ENCODE peak calls at places on chromosomes 12 and 14, in six cellular contexts. M, X, I, J, A and E are unnamed samples.

GRCh38 chr12:123743002-123743401 is 19.1 kb upstream of the DNAH10 start:
- DNase-seq in X (no peak), A (no peak), I (no peak), J (no peak), M (no peak), E (no peak)

GRCh38 chr14:102717211-102717610 is 60.0 kb upstream of the TRAF3 start:
- DNase-seq in A (no peak), I (no peak), X (no peak), J (no peak), M (no peak), E (no peak)

GRCh38 chr12:122182887-122183587 is at the start of gene LRRC43:
- DNase-seq in M (peak), X (no peak), A (no peak), I (peak), J (peak), E (peak)

GRCh38 chr12:69438539-69438938 is 31.6 kb upstream of the FRS2 start:
- DNase-seq in I (no peak), M (no peak), A (no peak), X (no peak), J (no peak), E (no peak)

GRCh38 chr12:77841467-77842054 is 10.9 kb downstream of the NAV3 start:
- DNase-seq in J (no peak), X (no peak), A (no peak), I (no peak), M (no peak), E (no peak)

GRCh38 chr14:38958589-38958988 is 144.4 kb downstream of the SEC23A start:
- DNase-seq in A (no peak), M (no peak), J (no peak), X (no peak), I (no peak), E (no peak)

GRCh38 chr14:52926994-52927393 is 23.9 kb downstream of the FERMT2 start:
- DNase-seq in M (peak), A (no peak), J (no peak), I (no peak), X (no peak), E (no peak)

GRCh38 chr14:21350539-21350938 is 33.3 kb downstream of the SUPT16H start:
- DNase-seq in J (no peak), X (no peak), A (no peak), M (peak), I (no peak), E (no peak)

GRCh38 chr12:15830538-15830937 is 41.4 kb upstream of the EPS8 start:
- DNase-seq in I (no peak), M (peak), A (no peak), J (no peak), X (no peak), E (no peak)

GRCh38 chr12:45034861-45035265 is 16.0 kb downstream of the DBX2 start:
- DNase-seq in M (peak), J (no peak), A (no peak), I (peak), X (no peak), E (no peak)

GRCh38 chr12:25041006-25041741 is 92.3 kb upstream of the BCAT1 start:
- DNase-seq in J (no peak), A (peak), I (no peak), X (no peak), M (no peak), E (no peak)

GRCh38 chr12:77686760-77687159 is 143.9 kb upstream of the NAV3 start:
- DNase-seq in A (no peak), M (peak), I (no peak), J (no peak), X (no peak), E (no peak)

GRCh38 chr14:97179573-97179972 is 382.4 kb downstream of the VRK1 start:
- DNase-seq in M (no peak), A (no peak), X (no peak), I (no peak), J (no peak), E (no peak)

GRCh38 chr12:92136021-92136735 is 9.5 kb downstream of the BTG1 start:
- DNase-seq in I (no peak), J (no peak), A (no peak), X (no peak), M (no peak), E (no peak)

GRCh38 chr12:52022841-52023181 is 16.1 kb downstream of the TAMALIN start:
- DNase-seq in M (no peak), I (no peak), J (peak), X (no peak), A (no peak), E (no peak)

GRCh38 chr12:46386360-46386867 is 13.8 kb upstream of the SLC38A2 start:
- DNase-seq in M (peak), A (no peak), I (no peak), J (no peak), X (no peak), E (no peak)

GRCh38 chr12:11672361-11672760 is 22.9 kb downstream of the ETV6 start:
- DNase-seq in M (no peak), A (no peak), J (no peak), I (no peak), X (no peak), E (no peak)

GRCh38 chr14:75634848-75635247 is 25.8 kb downstream of the ERG28 start:
- DNase-seq in M (no peak), I (no peak), X (no peak), J (no peak), A (no peak), E (no peak)

GRCh38 chr14:103456167-103456835 is 66.3 kb downstream of the CKB start:
- DNase-seq in A (no peak), J (no peak), I (no peak), X (no peak), M (no peak), E (no peak)

GRCh38 chr14:22386924-22387775 is 201.9 kb downstream of the DAD1 start:
- DNase-seq in J (peak), M (peak), X (peak), A (peak), I (peak), E (peak)

GRCh38 chr14:29197557-29197956 is 431.0 kb downstream of the FOXG1 start:
- DNase-seq in X (no peak), M (no peak), J (no peak), I (no peak), A (no peak), E (no peak)

GRCh38 chr12:20731274-20731673 is 36.1 kb downstream of the SLCO1C1 start:
- DNase-seq in J (no peak), I (no peak), X (no peak), M (no peak), A (no peak), E (no peak)

GRCh38 chr14:21997300-21997699 is 323.7 kb upstream of the OR4E1 start:
- DNase-seq in X (peak), J (peak), I (no peak), M (no peak), A (no peak), E (no peak)

GRCh38 chr14:32980887-32981501 is 42.3 kb downstream of the NPAS3 start:
- DNase-seq in M (no peak), J (no peak), I (no peak), A (no peak), X (peak), E (no peak)

GRCh38 chr12:93766802-93767523 is 89.8 kb downstream of the CRADD start:
- DNase-seq in I (no peak), J (no peak), M (peak), X (no peak), A (peak), E (peak)

GRCh38 chr14:91402278-91403068 is 15.1 kb downstream of the CCDC88C start:
- DNase-seq in X (no peak), M (no peak), I (no peak), A (no peak), J (no peak), E (no peak)

GRCh38 chr12:96206957-96207356 is 12.8 kb downstream of the ELK3 start:
- DNase-seq in X (no peak), I (no peak), A (no peak), M (no peak), J (no peak), E (no peak)

GRCh38 chr12:114001731-114002340 is 35.7 kb upstream of the RBM19 start:
- DNase-seq in I (no peak), M (no peak), A (no peak), J (no peak), X (no peak), E (no peak)

GRCh38 chr14:33567003-33567735 is 383.7 kb downstream of the EGLN3 start:
- DNase-seq in A (no peak), I (no peak), X (no peak), M (peak), J (no peak), E (no peak)

DNA sequence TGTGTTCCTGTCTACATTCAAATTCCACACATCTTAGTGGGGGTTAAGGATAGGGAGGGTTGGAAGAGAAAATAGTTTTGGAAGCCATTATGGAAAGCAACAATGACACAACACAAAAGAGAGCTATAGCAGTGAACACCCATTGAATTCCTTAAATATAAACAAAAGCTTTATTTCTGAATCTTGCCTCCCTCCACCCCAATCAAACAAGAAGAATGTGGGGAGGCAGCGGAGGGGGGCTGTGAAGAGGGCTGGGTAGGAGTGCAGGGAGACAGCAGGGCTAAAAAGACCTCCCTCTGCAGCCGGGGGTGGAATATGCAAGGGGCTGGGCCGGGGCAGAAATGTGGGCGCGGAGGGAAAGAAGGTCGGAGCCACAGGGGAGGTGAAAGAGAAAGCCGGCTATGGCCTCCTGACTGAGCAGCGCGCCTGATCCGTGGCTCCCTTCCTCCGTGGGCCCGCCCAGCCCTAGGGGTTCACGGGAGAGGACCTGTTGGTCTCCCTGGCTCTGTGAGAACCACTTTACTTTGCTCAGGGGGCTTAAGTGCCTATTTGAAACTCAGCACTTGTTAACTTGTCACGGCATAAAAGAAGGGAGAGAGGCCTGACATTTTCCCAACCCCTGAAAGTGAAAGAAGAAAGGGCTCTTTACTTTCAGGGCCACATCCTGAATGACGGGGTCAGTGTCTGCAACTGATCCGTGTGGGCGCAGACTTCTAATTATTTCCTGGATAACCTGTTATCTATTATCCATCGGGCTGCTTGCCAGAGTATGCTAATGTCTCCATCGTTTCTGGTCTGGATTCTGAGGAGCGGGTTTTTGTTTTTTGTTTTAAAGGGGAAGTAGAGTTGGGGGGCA is 127.3 kb upstream of the MAX start:
- DNase-seq in M (peak), A (peak), X (peak), J (peak), I (peak), E (no peak)
- TF ChIP-seq CTCF in M (no peak), A (no peak), X (no peak), J (no peak), I (no peak), E (no peak)

DNA sequence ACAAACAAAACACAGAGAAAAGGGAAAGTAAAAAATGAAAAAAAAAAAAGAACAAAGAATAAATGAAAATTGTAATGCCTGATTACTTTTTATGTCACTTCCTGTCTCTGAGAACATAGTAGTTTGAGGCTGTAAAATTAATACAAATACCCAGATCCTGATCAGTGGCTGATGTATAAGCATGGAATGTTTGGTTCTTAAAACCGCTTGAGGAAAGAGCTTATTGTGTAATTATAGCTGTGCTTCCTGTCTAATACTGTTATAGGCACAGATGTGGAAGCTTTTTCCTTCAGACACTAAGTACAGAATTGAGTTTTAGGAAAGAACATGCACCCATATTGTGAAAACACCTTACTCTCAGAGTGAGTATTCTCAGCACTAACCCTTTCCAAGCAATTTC is 86.9 kb downstream of the AVPR1A start:
- DNase-seq in A (no peak), J (no peak), X (no peak), M (peak), I (no peak), E (no peak)
- TF ChIP-seq CTCF in A (no peak), J (no peak), X (no peak), M (no peak), I (no peak), E (no peak)

GRCh38 chr12:49227701-49228100 is 37.2 kb upstream of the TUBA1C start:
- DNase-seq in X (no peak), I (no peak), M (no peak), J (no peak), A (no peak), E (no peak)

GRCh38 chr12:49223590-49224369 is 34.9 kb upstream of the TUBA1A start:
- DNase-seq in A (no peak), X (no peak), I (no peak), J (no peak), M (no peak), E (no peak)

GRCh38 chr12:49223122-49223521 is 34.2 kb upstream of the TUBA1A start:
- DNase-seq in I (no peak), M (no peak), J (no peak), X (no peak), A (no peak), E (no peak)

GRCh38 chr12:49228653-49229052 is 36.2 kb upstream of the TUBA1C start:
- DNase-seq in I (no peak), X (no peak), M (no peak), A (no peak), J (no peak), E (no peak)

DNA sequence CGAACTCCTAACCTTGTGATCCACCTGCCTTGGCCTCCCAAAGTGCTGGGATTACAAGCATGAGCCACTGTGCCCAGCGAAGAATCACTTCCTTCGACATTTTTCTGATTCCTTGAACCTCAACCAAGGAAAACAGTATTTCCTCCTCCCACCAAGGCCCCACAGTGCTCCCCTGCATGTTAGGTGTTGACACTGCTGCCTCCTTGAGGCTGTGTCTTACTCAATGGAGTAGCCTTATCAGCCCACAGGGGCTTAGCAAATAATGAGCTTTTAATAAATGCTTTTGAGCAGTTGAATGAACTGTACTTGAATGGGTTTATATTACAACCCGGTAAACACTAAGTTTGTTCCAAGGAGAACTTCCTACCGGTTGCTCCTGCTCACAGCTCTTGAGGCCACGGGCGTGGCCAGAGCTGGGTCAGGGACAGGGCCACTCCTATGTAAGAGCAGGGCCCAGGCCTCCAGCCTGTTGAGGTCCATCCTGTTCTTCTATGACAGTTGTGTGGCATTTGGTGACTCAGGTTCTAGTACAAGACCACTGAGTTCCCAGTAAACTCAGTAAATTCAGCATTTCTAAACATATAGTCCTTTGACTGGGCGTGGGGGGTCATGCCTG is 36.8 kb upstream of the TUBA1A start:
- DNase-seq in I (no peak), J (no peak), M (peak), A (no peak), X (no peak), E (no peak)
- TF ChIP-seq CTCF in I (no peak), J (no peak), M (no peak), A (no peak), X (no peak), E (peak)

GRCh38 chr14:49686425-49686824 is 1.6 kb downstream of the POLE2 start:
- DNase-seq in A (no peak), J (no peak), M (no peak), X (no peak), I (no peak), E (no peak)

GRCh38 chr14:49688701-49689030 is 652 bp upstream of the POLE2 start:
- DNase-seq in J (no peak), A (no peak), X (no peak), M (no peak), I (no peak), E (no peak)

GRCh38 chr14:49692191-49692757 is 646 bp upstream of the KLHDC1 start:
- DNase-seq in I (no peak), A (no peak), X (no peak), M (peak), J (no peak), E (no peak)

GRCh38 chr14:49691031-49691430 is 1.9 kb upstream of the KLHDC1 start:
- DNase-seq in A (no peak), M (no peak), J (no peak), X (no peak), I (no peak), E (no peak)

GRCh38 chr14:49687942-49688700 is at the start of gene POLE2:
- DNase-seq in A (peak), J (peak), M (peak), I (peak), X (peak), E (peak)
- TF ChIP-seq CTCF in A (no peak), J (no peak), M (no peak), I (no peak), X (peak), E (peak)

GRCh38 chr14:55265197-55265596 is 6.0 kb upstream of the FBXO34 start:
- DNase-seq in A (no peak), X (peak), J (no peak), M (no peak), I (no peak), E (no peak)
- TF ChIP-seq CTCF in A (no peak), X (peak), J (no peak), M (no peak), I (peak), E (no peak)

GRCh38 chr14:58150243-58150805 is 1.7 kb downstream of the ARMH4 start:
- DNase-seq in A (no peak), M (no peak), X (no peak), J (no peak), I (no peak), E (no peak)

GRCh38 chr14:58151264-58151700 is 731 bp downstream of the ARMH4 start:
- DNase-seq in X (no peak), J (peak), A (no peak), I (peak), M (peak), E (peak)

GRCh38 chr14:58149196-58149595 is 2.8 kb downstream of the ARMH4 start:
- DNase-seq in X (no peak), J (no peak), M (no peak), I (no peak), A (no peak), E (no peak)

GRCh38 chr14:58152569-58152857 is 500 bp upstream of the ARMH4 start:
- DNase-seq in I (no peak), A (no peak), X (no peak), M (no peak), J (no peak), E (no peak)

GRCh38 chr14:58151701-58152568 is at the start of gene ARMH4:
- DNase-seq in M (peak), X (peak), I (peak), J (peak), A (peak), E (peak)
- TF ChIP-seq CTCF in M (no peak), X (peak), I (peak), J (no peak), A (peak), E (no peak)

DNA sequence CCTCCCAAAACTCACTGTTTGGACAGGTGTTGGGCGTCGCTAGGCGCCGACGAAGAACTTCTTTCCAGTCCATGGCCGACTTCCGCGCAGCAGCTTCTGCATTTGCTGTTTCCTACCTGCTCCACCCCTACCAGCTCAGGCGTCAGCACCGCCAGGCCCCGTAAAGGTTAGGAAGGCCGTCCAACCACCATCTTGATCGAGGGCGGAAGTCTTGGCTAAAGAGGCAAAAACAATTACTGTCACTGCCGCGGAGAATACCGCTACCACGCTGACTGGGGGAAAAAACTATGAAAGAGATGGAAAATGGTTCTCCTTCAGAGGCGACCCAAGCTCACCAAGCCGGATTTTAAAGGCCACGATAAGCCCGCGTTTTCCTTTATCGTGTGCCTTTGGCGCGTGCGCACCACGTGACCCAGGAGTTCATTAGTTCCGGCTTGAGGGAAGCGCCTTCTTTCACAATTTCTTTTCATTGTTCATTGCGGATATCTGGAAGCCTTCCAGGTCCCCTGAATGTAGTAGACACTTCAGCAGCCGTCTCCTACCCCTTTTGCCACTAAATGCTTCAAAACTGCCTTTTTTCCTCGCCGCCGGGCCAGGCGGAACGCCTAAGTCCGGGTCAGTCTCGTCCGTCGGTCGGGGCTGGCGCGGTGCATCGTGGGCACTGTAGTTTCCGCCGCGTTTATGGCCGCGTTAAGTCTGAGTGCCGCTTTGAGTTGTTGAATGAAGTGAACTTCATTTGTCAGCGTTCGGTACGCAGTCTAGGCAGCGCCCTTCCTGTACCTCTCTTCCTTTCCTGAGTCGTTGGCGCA is at the start of the genes PPP2R3C and PRORP:
- DNase-seq in J (peak), X (peak), I (peak), M (peak), A (peak), E (peak)
- TF ChIP-seq CTCF in J (no peak), X (no peak), I (no peak), M (no peak), A (no peak), E (no peak)

GRCh38 chr14:95994593-95994928 is 44.6 kb upstream of the C14orf132 start:
- DNase-seq in X (no peak), A (no peak), M (no peak), J (no peak), I (no peak), E (no peak)
- TF ChIP-seq CTCF in X (peak), A (no peak), M (no peak), J (no peak), I (no peak), E (no peak)

GRCh38 chr14:74526854-74527585 is 33.5 kb downstream of the ISCA2 start:
- DNase-seq in A (no peak), J (peak), I (no peak), M (no peak), X (no peak), E (no peak)
- TF ChIP-seq CTCF in A (no peak), J (no peak), I (no peak), M (no peak), X (no peak), E (no peak)